ENCODE peak calls at places on chromosomes 12 and 14, in eight cellular contexts. G is ACHN; I is mesothelial cell of epicardium; Y is activated naive CD4-positive, alpha-beta T cell treated with anti-CD3 and anti-CD28 coated beads, Interleukin-2, amount 10 ng/mL, durations not matched to agents 7 days and 5 days; A is upper lobe of right lung; C is astrocyte of the hippocampus; T is ELF-1; U is Right ventricle myocardium superior. B is an unnamed sample.

GRCh38 chr14:89304972-89305703 is 111.9 kb downstream of the FOXN3 start:
- DNase-seq in Y (no peak), G (no peak), C (peak), T (no peak), U (peak), I (no peak), A (no peak), B (no peak)

GRCh38 chr12:95918194-95918993 is 24.0 kb downstream of the CCDC38 start:
- DNase-seq in Y (peak), T (peak), U (no peak), A (no peak), C (peak), I (no peak), G (peak), B (peak)

GRCh38 chr12:58026892-58027891 is 85.8 kb downstream of the ATP23 start:
- DNase-seq in C (peak), G (no peak), I (no peak), A (no peak), Y (no peak), U (no peak), T (no peak), B (no peak)

GRCh38 chr14:36690301-36691020 is 28.8 kb downstream of the PAX9 start:
- DNase-seq in T (no peak), G (peak), U (no peak), A (no peak), C (no peak), I (no peak), Y (no peak), B (no peak)

GRCh38 chr14:30790827-30791226 is 83.5 kb upstream of the COCH start:
- DNase-seq in Y (no peak), A (no peak), G (no peak), U (no peak), I (no peak), C (no peak), T (no peak), B (no peak)

GRCh38 chr14:97337267-97337666 is 540.1 kb downstream of the VRK1 start:
- DNase-seq in Y (no peak), G (no peak), A (no peak), T (no peak), U (no peak), C (no peak), I (no peak), B (no peak)

GRCh38 chr12:123712780-123713319 is 697 bp downstream of the ATP6V0A2 start:
- DNase-seq in A (no peak), G (no peak), T (no peak), I (no peak), Y (no peak), U (no peak), C (no peak), B (no peak)

GRCh38 chr14:103118019-103118662 is 5.1 kb upstream of the TNFAIP2 start:
- DNase-seq in Y (no peak), G (no peak), U (peak), I (no peak), T (no peak), C (no peak), A (no peak), B (peak)

GRCh38 chr12:65152012-65152411 is 17.4 kb upstream of the LEMD3 start:
- DNase-seq in A (no peak), G (peak), T (no peak), I (no peak), U (no peak), Y (no peak), C (peak), B (peak)

GRCh38 chr14:31505411-31505810 is 17.6 kb upstream of the GPR33 start:
- DNase-seq in A (no peak), G (no peak), C (peak), U (no peak), T (no peak), I (no peak), Y (no peak), B (no peak)

GRCh38 chr12:30822385-30823139 is 67.8 kb upstream of the CAPRIN2 start:
- DNase-seq in C (peak), A (peak), G (no peak), Y (peak), U (peak), I (peak), T (peak), B (no peak)

GRCh38 chr14:25945746-25946145 is 652.1 kb downstream of the NOVA1 start:
- DNase-seq in Y (no peak), C (no peak), A (no peak), I (no peak), G (no peak), T (no peak), U (no peak), B (no peak)

B was measured in SK-MEL-5.